ENCODE peak calls at places on chromosomes 12 and 14, in nine cellular contexts. F, H, K, A, J, E, I, B and U are unnamed samples.

GRCh38 chr12:14216405-14217294 is 148.8 kb upstream of the ATF7IP start:
- DNase-seq in F (peak; percentile 71), H (no peak), K (peak; percentile 30), A (no peak), J (peak; percentile 36), E (no peak), I (no peak), B (no peak), U (peak; percentile 64)

GRCh38 chr12:117850048-117850447 is 118.7 kb downstream of the KSR2 start:
- DNase-seq in F (peak; percentile 73), H (no peak), K (no peak), A (no peak), J (peak; percentile 66), E (peak; percentile 6), I (peak; percentile 52), B (no peak), U (peak; percentile 56)

GRCh38 chr14:96246535-96246839 is 9.5 kb upstream of the BDKRB1 start:
- DNase-seq in F (peak; percentile 85), H (no peak), K (no peak), A (no peak), J (peak; percentile 98), E (no peak), I (peak; percentile 93), B (peak; percentile 94), U (peak; percentile 89)

GRCh38 chr14:63204407-63205280 is at the start of gene RHOJ:
- DNase-seq in F (no peak), H (no peak), K (no peak), A (no peak), J (peak; percentile 14), E (no peak), I (peak; percentile 42), B (no peak), U (peak; percentile 24)

GRCh38 chr14:76829650-76830421 is 3.6 kb downstream of the LRRC74A start:
- DNase-seq in F (no peak), H (no peak), K (no peak), A (no peak), J (no peak), E (no peak), I (peak; percentile 81), B (no peak), U (no peak)

GRCh38 chr12:91381309-91381804 is 198.7 kb upstream of the DCN start:
- DNase-seq in F (peak; percentile 60), H (no peak), K (no peak), A (no peak), J (peak; percentile 56), E (peak; percentile 22), I (peak; percentile 90), B (peak; percentile 47), U (peak; percentile 74)

GRCh38 chr14:104659146-104659545 is 30.3 kb upstream of the INF2 start:
- DNase-seq in F (no peak), H (no peak), K (no peak), A (no peak), J (no peak), E (no peak), I (no peak), B (no peak), U (no peak)

GRCh38 chr12:47903927-47904646 is 707 bp downstream of the VDR start:
- DNase-seq in F (peak; percentile 81), H (no peak), K (peak; percentile 27), A (peak; percentile 38), J (peak; percentile 88), E (peak; percentile 87), I (peak; percentile 77), B (peak; percentile 33), U (peak; percentile 84)